ENCODE peak calls at places on chromosomes 6 and 20, in eight cellular contexts. R is cardiac muscle cell, W is body of pancreas, Y is astrocyte, E is left ventricle myocardium inferior, N is lower lobe of right lung, A is tibial artery, L is fibroblast of mammary gland. B is an unnamed sample.

GRCh38 chr6:106547961-106548453 is 81.3 kb downstream of the RTN4IP1 start:
- DNase-seq in A (no peak), W (no peak), N (no peak), R (peak), E (no peak), Y (peak), L (peak), B (no peak)

GRCh38 chr6:137698636-137699035 is 168.4 kb upstream of the TNFAIP3 start:
- DNase-seq in N (no peak), W (no peak), A (no peak), L (no peak), Y (no peak), R (no peak), E (no peak), B (no peak)

GRCh38 chr20:54479138-54479906 is 3.9 kb downstream of the DOK5 start:
- DNase-seq in L (peak), Y (peak), R (peak), E (no peak), N (no peak), A (no peak), W (no peak), B (no peak)

GRCh38 chr6:43488667-43489276 is 11.4 kb downstream of the TJAP1 start:
- DNase-seq in N (no peak), E (no peak), Y (peak), L (peak), A (no peak), R (no peak), W (no peak), B (no peak)

GRCh38 chr6:77290798-77291197 is 172.5 kb downstream of the HTR1B start:
- DNase-seq in Y (no peak), N (no peak), W (no peak), E (no peak), A (no peak), R (no peak), L (no peak), B (no peak)

GRCh38 chr6:45432944-45433343 is 55.2 kb upstream of the SUPT3H start:
- DNase-seq in N (no peak), L (peak), E (no peak), R (no peak), Y (peak), W (no peak), A (no peak), B (no peak)

GRCh38 chr6:98845201-98846020 is 11.0 kb downstream of the POU3F2 start:
- DNase-seq in A (peak), E (peak), W (peak), N (peak), L (peak), R (peak), Y (peak), B (peak)

GRCh38 chr6:137001287-137001976 is 43.3 kb downstream of the IL20RA start:
- DNase-seq in Y (peak), R (no peak), N (no peak), A (no peak), E (no peak), L (no peak), W (no peak), B (no peak)

GRCh38 chr6:105209950-105210706 is 30.3 kb upstream of the POPDC3 start:
- DNase-seq in E (no peak), L (peak), N (no peak), Y (peak), R (peak), A (no peak), W (no peak), B (no peak)

GRCh38 chr20:60467078-60467477 is 508.9 kb downstream of the CDH26 start:
- DNase-seq in E (no peak), N (no peak), A (no peak), W (no peak), L (no peak), R (no peak), Y (no peak), B (no peak)

GRCh38 chr20:31833931-31834521 is 11.4 kb downstream of the FOXS1 start:
- DNase-seq in A (no peak), Y (no peak), L (no peak), E (no peak), R (no peak), N (no peak), W (no peak), B (no peak)

GRCh38 chr6:8066108-8066507 is 1.9 kb upstream of the BLOC1S5 start:
- DNase-seq in A (no peak), E (no peak), L (no peak), N (no peak), Y (no peak), W (no peak), R (no peak), B (no peak)

GRCh38 chr20:49706548-49707517 is 6.8 kb downstream of the B4GALT5 start:
- DNase-seq in R (peak), Y (no peak), N (no peak), E (no peak), A (no peak), L (no peak), W (no peak), B (no peak)
- H3K4me3 ChIP-seq in R (no peak), Y (no peak), N (no peak), E (no peak), A (no peak), L (no peak), W (no peak), B (no peak)

GRCh38 chr20:50572922-50573777 is 63.0 kb downstream of the PTPN1 start:
- DNase-seq in R (peak), A (peak), E (peak), L (peak), Y (peak), W (no peak), N (no peak), B (no peak)
- TF ChIP-seq CTCF in R (no peak), A (no peak), E (no peak), L (no peak), Y (no peak), W (no peak), N (no peak), B (no peak)

DNA sequence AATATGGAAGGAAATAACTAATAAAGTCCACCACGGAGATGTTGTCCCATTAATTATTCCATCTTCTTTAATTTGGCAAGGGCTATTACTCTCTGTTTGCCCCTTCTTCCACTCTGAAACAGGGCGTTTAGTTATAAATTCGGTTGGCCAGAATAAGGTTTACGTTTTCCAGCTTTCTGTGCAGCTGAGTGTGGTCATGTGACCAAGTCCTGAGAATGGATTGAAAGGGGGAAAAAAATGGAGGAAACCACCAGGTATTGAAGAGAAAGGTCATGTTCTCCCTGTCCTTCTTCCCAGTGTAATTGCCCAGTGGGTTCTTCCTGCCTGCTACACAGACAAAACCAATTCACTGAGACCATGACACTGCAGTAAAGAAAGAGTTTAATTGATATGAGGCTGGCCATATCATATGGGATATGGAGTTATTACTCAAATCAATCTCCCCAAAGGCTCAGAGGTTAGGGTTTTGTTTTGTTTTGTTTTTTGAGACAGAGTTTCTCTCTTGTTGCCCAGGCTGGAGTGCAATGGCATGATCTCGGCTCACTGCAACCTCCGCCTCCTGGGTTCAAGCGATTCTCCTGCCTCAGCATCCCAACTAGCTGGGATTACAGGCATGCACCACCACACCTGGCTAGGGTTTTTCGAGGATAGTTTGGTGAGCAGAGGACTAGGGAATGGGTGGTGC is 14.3 kb upstream of the TBC1D22B start:
- DNase-seq in L (no peak), W (no peak), Y (no peak), R (no peak), E (no peak), A (no peak), N (no peak), B (no peak)
- H3K4me3 ChIP-seq in L (no peak), W (no peak), Y (no peak), R (no peak), E (no peak), A (no peak), N (no peak), B (no peak)

GRCh38 chr6:68139130-68139529 is 496.0 kb upstream of the ADGRB3 start:
- DNase-seq in L (no peak), Y (no peak), A (no peak), R (no peak), W (no peak), E (no peak), N (no peak), B (no peak)

GRCh38 chr6:68141190-68141589 is 493.9 kb upstream of the ADGRB3 start:
- DNase-seq in N (no peak), W (no peak), Y (no peak), R (no peak), E (no peak), A (no peak), L (no peak), B (no peak)

GRCh38 chr6:68144667-68145066 is 490.4 kb upstream of the ADGRB3 start:
- DNase-seq in Y (no peak), N (no peak), A (no peak), L (no peak), E (no peak), R (no peak), W (no peak), B (no peak)
- TF ChIP-seq CTCF in Y (no peak), N (no peak), A (no peak), L (no peak), E (no peak), R (no peak), W (no peak), B (no peak)

DNA sequence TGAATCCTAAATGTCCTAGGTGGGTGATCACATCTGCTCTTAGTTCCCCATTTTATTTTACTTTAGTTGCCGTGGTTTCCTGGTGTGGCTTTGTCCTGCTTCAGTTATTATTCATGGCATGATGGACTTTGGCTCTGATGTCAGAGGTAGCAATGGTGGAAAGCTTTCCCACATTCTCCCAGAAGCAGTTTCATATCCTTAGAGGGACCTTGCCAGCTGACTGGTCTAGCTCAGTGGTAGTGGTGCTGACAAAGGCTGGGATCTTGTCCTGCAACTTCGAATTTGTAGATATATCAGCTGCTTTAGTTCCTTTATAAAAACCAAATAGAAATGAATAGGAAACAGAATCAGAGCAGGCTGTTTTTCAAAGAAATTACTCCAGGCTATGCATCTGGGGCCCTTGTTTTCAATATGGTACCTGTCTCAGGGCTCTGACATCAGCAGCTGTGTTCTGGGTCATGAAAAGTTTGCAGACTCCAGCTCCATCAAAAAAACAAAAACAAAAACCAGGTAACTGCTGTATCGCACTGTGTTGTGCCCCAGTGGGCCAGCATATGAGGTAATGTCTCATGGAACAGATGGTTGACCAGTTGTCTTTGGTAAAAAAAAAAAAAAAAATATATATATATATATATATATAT is 133.7 kb downstream of the PLCB4 start:
- DNase-seq in A (no peak), N (no peak), Y (peak), W (no peak), R (no peak), L (peak), E (no peak), B (no peak)
- H3K4me3 ChIP-seq in A (no peak), N (no peak), Y (no peak), W (no peak), R (no peak), L (no peak), E (no peak), B (no peak)